ENCODE peak calls at places on chromosomes 16 and 17, in seven cellular contexts. O is iris pigment epithelial cell; X is skeletal muscle cell; J is stimulated activated CD8-positive, alpha-beta memory T cell treated with anti-CD3 and anti-CD28 coated beads, Interleukin-12 subunit alpha, Interleukin-12 subunit beta, amount 100 ng/mL, for 4 hours; N is stimulated activated CD4-positive, alpha-beta T cell treated with anti-CD3 and anti-CD28 coated beads, TNF-alpha, amount 100 ng/mL, for 1 hour; R is mesendoderm; A is NCI-H510A treated with DMSO at 0.1 percent for 48 hours. T is an unnamed sample.

GRCh38 chr17:29010586-29010985 is 4.8 kb upstream of the SEZ6 start:
- DNase-seq in N (no peak), O (no peak), X (no peak), R (no peak), A (no peak), J (no peak), T (no peak)

GRCh38 chr16:7997966-7998365 is 592.3 kb downstream of the TMEM114 start:
- DNase-seq in J (no peak), X (no peak), O (no peak), A (no peak), R (no peak), N (no peak), T (no peak)

GRCh38 chr16:27611340-27611739 is 61.4 kb downstream of the KATNIP start:
- DNase-seq in R (no peak), X (no peak), N (no peak), A (no peak), O (no peak), J (no peak), T (no peak)

GRCh38 chr16:8572919-8573724 is 17.2 kb downstream of the TMEM114 start:
- DNase-seq in X (no peak), O (peak; percentile 54), R (peak; percentile 84), N (no peak), J (no peak), A (no peak), T (peak; percentile 54)

GRCh38 chr17:79808763-79809529 is 12.1 kb upstream of the CBX8 start:
- DNase-seq in O (peak; percentile 32), R (peak; percentile 84), N (no peak), A (peak; percentile 78), J (no peak), X (no peak), T (peak; percentile 60)

GRCh38 chr17:1227917-1228751 is 42.1 kb upstream of the BHLHA9 start:
- DNase-seq in X (no peak), A (no peak), N (no peak), J (peak; percentile 6), R (peak; percentile 35), O (peak; percentile 14), T (no peak)

GRCh38 chr16:86430814-86431213 is 79.5 kb upstream of the FOXF1 start:
- DNase-seq in J (no peak), R (no peak), O (no peak), N (no peak), X (no peak), A (no peak), T (no peak)

GRCh38 chr17:8243827-8244226 is 4.0 kb downstream of the CTC1 start:
- DNase-seq in R (no peak), X (no peak), N (no peak), A (no peak), O (no peak), J (no peak), T (no peak)

GRCh38 chr16:71927383-71927782 is 32.1 kb downstream of the IST1 start:
- DNase-seq in X (peak; percentile 62), J (no peak), R (peak; percentile 53), O (peak; percentile 90), A (no peak), N (no peak), T (no peak)

GRCh38 chr17:83096401-83097220 is 17.2 kb downstream of the METRNL start:
- DNase-seq in X (no peak), N (no peak), R (no peak), O (no peak), A (peak; percentile 75), J (no peak), T (no peak)

GRCh38 chr17:49707246-49707607 is 537 bp downstream of the SLC35B1 start:
- DNase-seq in A (no peak), R (peak; percentile 34), X (no peak), O (peak; percentile 31), N (no peak), J (no peak), T (no peak)

GRCh38 chr16:49618955-49619354 is 237.0 kb downstream of the ZNF423 start:
- DNase-seq in A (no peak), X (no peak), J (no peak), O (no peak), R (no peak), N (no peak), T (no peak)

GRCh38 chr17:28398280-28398981 is 7.6 kb downstream of the SLC46A1 start:
- DNase-seq in A (no peak), X (no peak), N (no peak), R (no peak), J (no peak), O (no peak), T (no peak)

GRCh38 chr17:75983501-75984181 is 4.6 kb downstream of the TEN1 start:
- DNase-seq in N (no peak), J (no peak), A (no peak), O (peak; percentile 19), X (no peak), R (peak; percentile 97), T (no peak)

GRCh38 chr17:78257810-78258322 is 26.4 kb downstream of the TMEM235 start:
- DNase-seq in R (no peak), O (peak; percentile 90), A (no peak), N (no peak), X (no peak), J (no peak), T (no peak)

GRCh38 chr17:6589266-6589946 is 33.1 kb upstream of the PITPNM3 start:
- DNase-seq in X (no peak), O (no peak), J (no peak), A (no peak), N (no peak), R (no peak), T (no peak)

GRCh38 chr17:50348522-50349240 is 2.8 kb downstream of the XYLT2 start:
- DNase-seq in A (no peak), O (peak; percentile 54), X (no peak), R (no peak), N (no peak), J (no peak), T (no peak)

GRCh38 chr17:60679287-60679686 is 1.6 kb downstream of the BCAS3 start:
- DNase-seq in X (no peak), J (no peak), N (no peak), A (no peak), R (no peak), O (no peak), T (no peak)

GRCh38 chr16:6247771-6248170 is 1084.9 kb upstream of the RBFOX1 start:
- DNase-seq in N (no peak), O (no peak), A (no peak), R (no peak), X (no peak), J (no peak), T (no peak)

GRCh38 chr16:47247691-47248090 is 103.9 kb upstream of the NETO2 start:
- DNase-seq in R (no peak), N (no peak), A (no peak), O (no peak), J (no peak), X (no peak), T (no peak)